ENCODE peak calls at places on chromosomes 5 and 9, in six cellular contexts. D, O, H, C, Q and T are unnamed samples.

GRCh38 chr5:134247411-134247810 is 21.5 kb upstream of the PPP2CA start:
- DNase-seq in O (peak), Q (no peak), H (peak), D (peak), C (peak), T (no peak)

GRCh38 chr9:127178646-127179632 is 56.5 kb upstream of the ANGPTL2 start:
- DNase-seq in C (no peak), O (peak), H (no peak), D (no peak), Q (no peak), T (peak)

GRCh38 chr9:13791816-13792215 is 512.3 kb upstream of the MPDZ start:
- DNase-seq in C (no peak), D (no peak), H (no peak), Q (no peak), O (no peak), T (no peak)

GRCh38 chr5:5511904-5512416 is 89.5 kb downstream of the ICE1 start:
- DNase-seq in Q (no peak), O (no peak), H (no peak), D (no peak), C (no peak), T (no peak)

GRCh38 chr5:67381240-67381875 is 184.8 kb upstream of the CD180 start:
- DNase-seq in C (no peak), D (no peak), O (no peak), H (no peak), Q (no peak), T (no peak)

GRCh38 chr5:165130656-165131055 is 1625.2 kb downstream of the MAT2B start:
- DNase-seq in C (no peak), D (no peak), H (no peak), Q (no peak), O (peak), T (no peak)

GRCh38 chr5:167671176-167671575 is 620.3 kb upstream of the WWC1 start:
- DNase-seq in O (no peak), C (no peak), D (no peak), H (peak), Q (no peak), T (no peak)

GRCh38 chr5:16245956-16246355 is 66.4 kb upstream of the MARCHF11 start:
- DNase-seq in Q (no peak), C (no peak), H (no peak), D (no peak), O (no peak), T (no peak)

GRCh38 chr9:136086213-136086881 is 8.7 kb downstream of the NACC2 start:
- DNase-seq in H (no peak), Q (no peak), C (no peak), D (no peak), O (no peak), T (peak)

GRCh38 chr9:93949073-93949693 is 6.0 kb downstream of the BARX1 start:
- DNase-seq in O (no peak), Q (no peak), H (no peak), D (no peak), C (no peak), T (no peak)

GRCh38 chr5:129361441-129362025 is 98.6 kb upstream of the ADAMTS19 start:
- DNase-seq in C (no peak), D (peak), H (no peak), O (peak), Q (no peak), T (no peak)

GRCh38 chr9:136769710-136770191 is 5.4 kb upstream of the LCN15 start:
- DNase-seq in O (no peak), D (no peak), Q (peak), H (no peak), C (no peak), T (peak)

GRCh38 chr9:22580788-22581187 is 134.2 kb downstream of the DMRTA1 start:
- DNase-seq in O (no peak), C (no peak), D (no peak), Q (no peak), H (no peak), T (no peak)

GRCh38 chr9:110880123-110880522 is 158.1 kb downstream of the LPAR1 start:
- DNase-seq in O (peak), Q (no peak), D (no peak), H (no peak), C (peak), T (no peak)

GRCh38 chr5:82352146-82352791 is 74.1 kb upstream of the RPS23 start:
- DNase-seq in H (no peak), D (no peak), Q (no peak), C (no peak), O (no peak), T (no peak)

GRCh38 chr9:106156462-106156861 is 462.1 kb downstream of the TMEM38B start:
- DNase-seq in Q (no peak), H (no peak), D (no peak), C (no peak), O (no peak), T (no peak)

GRCh38 chr9:92740446-92740961 is 24.1 kb downstream of the BICD2 start:
- DNase-seq in H (peak), O (no peak), C (no peak), Q (no peak), D (no peak), T (no peak)

GRCh38 chr5:19886123-19886921 is 101.7 kb downstream of the CDH18 start:
- DNase-seq in O (peak), H (peak), Q (no peak), D (no peak), C (peak), T (no peak)

GRCh38 chr9:27333241-27334052 is 36.5 kb upstream of the EQTN start:
- DNase-seq in O (peak), Q (peak), C (peak), H (peak), D (peak), T (peak)

GRCh38 chr5:16737620-16738364 is 121.0 kb upstream of the RETREG1 start:
- DNase-seq in H (no peak), O (no peak), C (no peak), Q (no peak), D (no peak), T (no peak)

GRCh38 chr9:37200572-37201005 is 80.2 kb downstream of the ZCCHC7 start:
- DNase-seq in C (no peak), O (peak), D (no peak), H (peak), Q (no peak), T (no peak)

GRCh38 chr5:32230356-32231099 is 56.4 kb upstream of the GOLPH3 start:
- DNase-seq in Q (no peak), H (no peak), O (no peak), C (no peak), D (no peak), T (no peak)

GRCh38 chr5:32231929-32232328 is 57.8 kb upstream of the GOLPH3 start:
- DNase-seq in Q (no peak), O (no peak), D (no peak), H (no peak), C (no peak), T (no peak)

GRCh38 chr5:32229586-32229985 is 55.5 kb upstream of the GOLPH3 start:
- DNase-seq in Q (no peak), C (no peak), D (no peak), H (no peak), O (no peak), T (no peak)

GRCh38 chr5:32232441-32233219 is 58.5 kb upstream of the GOLPH3 start:
- DNase-seq in H (peak), C (peak), O (peak), D (peak), Q (peak), T (peak)

GRCh38 chr5:32231241-32231640 is 57.1 kb upstream of the GOLPH3 start:
- DNase-seq in C (no peak), H (no peak), O (no peak), D (no peak), Q (no peak), T (no peak)
- H3K27ac ChIP-seq in C (no peak), H (no peak), O (no peak), D (no peak), Q (no peak), T (peak)

DNA sequence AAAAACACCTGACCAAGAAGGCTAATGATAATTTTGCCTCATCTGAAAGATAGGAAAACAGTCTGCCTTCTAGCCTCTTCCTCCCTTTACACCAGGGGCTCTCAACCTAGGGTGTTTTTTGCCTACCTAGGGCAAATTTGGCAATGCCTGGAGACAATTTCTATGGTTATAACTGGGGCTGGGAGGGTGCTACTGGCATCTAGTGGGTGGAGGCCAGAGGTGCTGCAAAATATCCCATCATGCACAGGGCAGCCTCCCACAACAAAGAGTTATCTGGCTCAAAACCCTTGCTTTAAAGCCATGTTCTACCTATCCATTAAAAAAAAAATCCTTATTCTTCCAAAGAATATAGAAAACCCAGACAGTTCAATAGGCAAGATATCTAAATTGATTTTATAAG is 45.0 kb upstream of the NR3C1 start:
- DNase-seq in H (no peak), C (no peak), Q (no peak), D (peak), O (no peak), T (no peak)
- H3K4me3 ChIP-seq in H (no peak), C (no peak), Q (no peak), D (no peak), O (no peak), T (no peak)

DNA sequence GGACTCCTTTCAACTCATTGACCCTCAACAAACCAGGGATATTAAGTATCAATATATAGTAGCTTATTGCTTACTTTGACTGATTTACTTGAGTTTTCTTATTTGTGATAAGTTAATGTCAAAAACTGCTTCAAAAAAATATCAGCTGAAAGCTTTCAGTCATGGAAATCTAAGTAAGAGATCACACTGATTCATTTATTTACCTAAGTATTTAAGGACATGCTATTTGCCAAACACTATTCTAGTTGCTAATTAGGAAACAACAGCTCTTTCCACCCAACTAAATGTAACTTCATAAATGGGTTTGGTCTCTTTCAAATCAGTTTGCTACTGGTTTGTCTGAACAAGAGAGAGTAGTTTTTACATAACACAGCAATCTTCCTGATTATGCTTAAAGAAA is 48.2 kb downstream of the CHD1 start:
- DNase-seq in O (no peak), Q (no peak), H (no peak), C (no peak), D (no peak), T (no peak)
- H3K27ac ChIP-seq in O (no peak), Q (no peak), H (no peak), C (no peak), D (no peak), T (no peak)

GRCh38 chr5:158855510-158855909 is 244.2 kb downstream of the EBF1 start:
- DNase-seq in O (no peak), Q (no peak), C (no peak), H (no peak), D (no peak), T (no peak)
- H3K4me3 ChIP-seq in O (no peak), Q (no peak), C (no peak), H (no peak), D (no peak), T (no peak)

GRCh38 chr5:160064441-160064840 is 54.8 kb downstream of the PWWP2A start:
- DNase-seq in H (no peak), O (no peak), Q (peak), C (no peak), D (no peak), T (no peak)
- H3K27ac ChIP-seq in H (no peak), O (no peak), Q (peak), C (no peak), D (no peak), T (no peak)

DNA sequence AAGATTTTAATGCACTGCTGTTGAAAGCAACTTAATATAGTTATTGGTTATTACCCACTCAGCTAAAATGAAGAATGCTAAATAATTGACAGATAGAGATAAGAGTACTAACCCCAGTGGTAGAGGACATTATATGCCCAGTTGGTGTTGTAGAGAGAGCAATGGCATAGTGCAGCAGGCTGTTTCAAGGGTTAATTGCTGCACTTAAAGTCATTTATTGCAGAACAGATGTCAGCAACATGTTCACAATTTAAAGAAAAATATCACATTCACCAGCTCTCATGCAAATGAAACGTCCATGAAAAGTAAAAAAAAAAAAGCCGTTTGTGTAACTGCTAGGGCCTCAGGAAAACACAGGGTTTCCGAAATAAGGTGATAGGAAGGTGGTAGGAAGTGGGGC is 254.6 kb downstream of the MTRR start:
- DNase-seq in Q (no peak), C (no peak), O (no peak), D (no peak), H (no peak), T (no peak)
- H3K4me3 ChIP-seq in Q (no peak), C (no peak), O (no peak), D (no peak), H (no peak), T (no peak)

DNA sequence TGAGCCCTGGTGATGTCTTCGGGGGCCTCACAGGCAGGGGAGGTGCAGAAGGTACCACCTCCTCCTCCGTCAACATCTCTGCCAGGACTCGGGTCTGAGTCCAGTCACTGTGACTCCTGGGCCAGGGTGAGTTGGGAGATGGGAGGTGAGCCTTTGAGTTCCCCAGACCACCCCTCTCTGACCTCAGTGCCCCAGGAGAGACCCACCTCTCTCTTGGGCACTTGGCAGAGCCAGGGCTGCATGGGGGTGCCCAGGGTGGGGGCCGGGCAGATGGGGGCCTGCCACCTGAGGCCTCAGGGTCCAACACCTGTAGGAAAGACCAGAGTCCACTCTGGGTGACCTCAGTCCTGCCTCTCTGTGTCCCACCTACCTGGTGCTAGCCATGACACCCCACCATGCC is 6.8 kb downstream of the KIF12 start:
- DNase-seq in H (no peak), O (no peak), Q (no peak), D (no peak), C (no peak), T (no peak)
- H3K27ac ChIP-seq in H (no peak), O (no peak), Q (no peak), D (no peak), C (no peak), T (no peak)

DNA sequence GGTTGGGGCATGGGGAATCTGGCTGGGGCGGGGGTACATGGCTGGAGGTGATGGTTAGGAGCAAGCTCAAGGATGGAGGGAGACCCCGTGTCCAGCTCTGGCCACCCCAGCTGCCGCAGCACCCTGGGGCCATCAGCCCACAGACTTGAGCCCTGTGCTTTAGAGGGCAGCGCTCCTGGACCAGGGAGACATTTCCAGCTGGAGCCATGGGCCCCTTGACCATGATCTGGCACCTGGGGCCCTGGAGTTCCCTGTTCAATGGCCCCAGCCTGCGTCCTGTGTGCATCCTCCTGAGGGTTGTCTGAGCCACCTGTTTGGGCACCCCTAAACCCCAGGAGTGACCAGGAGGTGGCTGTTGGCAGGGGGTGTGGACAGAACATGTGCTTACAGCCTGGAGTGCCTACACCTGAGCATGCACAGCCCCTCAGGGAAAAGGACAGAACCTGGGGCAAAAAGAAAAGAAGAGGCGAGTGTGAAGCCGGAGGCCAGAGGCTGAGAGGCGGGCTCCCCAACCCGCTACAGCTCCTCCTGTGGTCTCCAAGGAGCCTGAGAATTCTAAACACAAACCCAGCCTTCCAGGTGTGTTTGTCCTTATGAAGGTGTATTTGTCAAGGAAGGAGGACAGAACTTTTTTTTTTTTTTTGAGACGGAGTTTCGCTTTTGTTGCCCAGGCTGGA is 126.7 kb downstream of the C9orf50 start:
- DNase-seq in H (no peak), O (no peak), Q (peak), D (no peak), C (no peak), T (no peak)
- H3K4me3 ChIP-seq in H (no peak), O (no peak), Q (no peak), D (no peak), C (no peak), T (peak)

DNA sequence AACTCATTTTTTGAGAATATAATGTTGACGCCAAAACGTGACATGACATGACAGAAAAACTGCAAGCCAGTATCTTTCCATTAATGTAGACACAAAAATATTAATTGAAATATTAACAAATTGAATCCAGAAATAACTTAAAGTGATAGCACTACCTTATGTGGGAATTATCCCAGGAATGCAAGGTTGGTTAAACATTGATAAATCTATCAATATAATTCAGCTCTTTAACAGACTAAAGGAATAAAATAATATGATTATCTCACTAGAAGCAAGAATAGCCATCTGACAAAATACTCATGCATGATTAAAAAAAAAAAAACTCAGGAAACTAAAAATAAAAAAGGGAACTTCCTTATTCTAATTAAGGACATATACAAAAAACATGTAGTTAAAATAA is 6.8 kb downstream of the ZNF510 start:
- DNase-seq in C (no peak), H (no peak), O (no peak), Q (no peak), D (no peak), T (no peak)
- H3K27ac ChIP-seq in C (no peak), H (no peak), O (no peak), Q (no peak), D (no peak), T (no peak)

GRCh38 chr5:154603485-154603884 is 125.5 kb upstream of the HAND1 start:
- DNase-seq in C (no peak), O (no peak), Q (no peak), H (no peak), D (no peak), T (no peak)
- H3K4me3 ChIP-seq in C (no peak), O (no peak), Q (no peak), H (no peak), D (no peak), T (no peak)